ENCODE peak calls at places on chromosomes 2 and 18, in seven cellular contexts. One of them, this sample, is unnamed.

GRCh38 chr2:163338270-163338669 is 397.5 kb downstream of the FIGN start:
- DNase-seq in trophoblast cell: no peak
- DNase-seq in hepatocyte: no peak
- DNase-seq in mammary epithelial cell: no peak
- DNase-seq in H9: peak; percentile 42
- DNase-seq in endothelial cell of umbilical vein: no peak
- DNase-seq in OCI-LY7: no peak
- DNase-seq in this sample: no peak

GRCh38 chr18:21117385-21118135 is 5.9 kb upstream of the ROCK1 start:
- DNase-seq in hepatocyte: peak; percentile 31
- DNase-seq in OCI-LY7: no peak
- DNase-seq in trophoblast cell: peak; percentile 35
- DNase-seq in endothelial cell of umbilical vein: no peak
- DNase-seq in H9: no peak
- DNase-seq in mammary epithelial cell: no peak
- DNase-seq in this sample: peak; percentile 92

GRCh38 chr2:183248866-183249567 is 124.8 kb downstream of the NUP35 start:
- DNase-seq in OCI-LY7: peak; percentile 33
- DNase-seq in endothelial cell of umbilical vein: peak; percentile 71
- DNase-seq in hepatocyte: peak; percentile 47
- DNase-seq in H9: no peak
- DNase-seq in mammary epithelial cell: peak; percentile 42
- DNase-seq in trophoblast cell: peak; percentile 65
- DNase-seq in this sample: peak; percentile 54

GRCh38 chr2:174524525-174524924 is 37.7 kb upstream of the GPR155 start:
- DNase-seq in mammary epithelial cell: no peak
- DNase-seq in H9: no peak
- DNase-seq in hepatocyte: no peak
- DNase-seq in OCI-LY7: no peak
- DNase-seq in trophoblast cell: no peak
- DNase-seq in endothelial cell of umbilical vein: no peak
- DNase-seq in this sample: no peak

GRCh38 chr2:25361261-25362048 is 19.7 kb upstream of the DNMT3A start:
- DNase-seq in H9: no peak
- DNase-seq in endothelial cell of umbilical vein: no peak
- DNase-seq in mammary epithelial cell: no peak
- DNase-seq in trophoblast cell: no peak
- DNase-seq in hepatocyte: no peak
- DNase-seq in OCI-LY7: no peak
- DNase-seq in this sample: no peak

GRCh38 chr2:230128943-230129342 is 60.2 kb upstream of the SLC16A14 start:
- DNase-seq in mammary epithelial cell: no peak
- DNase-seq in trophoblast cell: peak; percentile 72
- DNase-seq in H9: no peak
- DNase-seq in OCI-LY7: no peak
- DNase-seq in hepatocyte: no peak
- DNase-seq in endothelial cell of umbilical vein: no peak
- DNase-seq in this sample: peak; percentile 62

GRCh38 chr2:127643698-127644660 is 2.0 kb upstream of the GPR17 start:
- DNase-seq in hepatocyte: no peak
- DNase-seq in trophoblast cell: no peak
- DNase-seq in OCI-LY7: no peak
- DNase-seq in H9: no peak
- DNase-seq in endothelial cell of umbilical vein: no peak
- DNase-seq in mammary epithelial cell: no peak
- DNase-seq in this sample: no peak

GRCh38 chr2:120991401-120991800 is 255.7 kb downstream of the GLI2 start:
- DNase-seq in H9: no peak
- DNase-seq in OCI-LY7: no peak
- DNase-seq in endothelial cell of umbilical vein: no peak
- DNase-seq in hepatocyte: no peak
- DNase-seq in mammary epithelial cell: no peak
- DNase-seq in trophoblast cell: no peak
- DNase-seq in this sample: no peak

GRCh38 chr2:227234432-227234831 is 70.0 kb downstream of the COL4A3 start:
- DNase-seq in OCI-LY7: no peak
- DNase-seq in mammary epithelial cell: no peak
- DNase-seq in endothelial cell of umbilical vein: no peak
- DNase-seq in H9: no peak
- DNase-seq in trophoblast cell: no peak
- DNase-seq in hepatocyte: no peak
- DNase-seq in this sample: peak; percentile 12

DNA sequence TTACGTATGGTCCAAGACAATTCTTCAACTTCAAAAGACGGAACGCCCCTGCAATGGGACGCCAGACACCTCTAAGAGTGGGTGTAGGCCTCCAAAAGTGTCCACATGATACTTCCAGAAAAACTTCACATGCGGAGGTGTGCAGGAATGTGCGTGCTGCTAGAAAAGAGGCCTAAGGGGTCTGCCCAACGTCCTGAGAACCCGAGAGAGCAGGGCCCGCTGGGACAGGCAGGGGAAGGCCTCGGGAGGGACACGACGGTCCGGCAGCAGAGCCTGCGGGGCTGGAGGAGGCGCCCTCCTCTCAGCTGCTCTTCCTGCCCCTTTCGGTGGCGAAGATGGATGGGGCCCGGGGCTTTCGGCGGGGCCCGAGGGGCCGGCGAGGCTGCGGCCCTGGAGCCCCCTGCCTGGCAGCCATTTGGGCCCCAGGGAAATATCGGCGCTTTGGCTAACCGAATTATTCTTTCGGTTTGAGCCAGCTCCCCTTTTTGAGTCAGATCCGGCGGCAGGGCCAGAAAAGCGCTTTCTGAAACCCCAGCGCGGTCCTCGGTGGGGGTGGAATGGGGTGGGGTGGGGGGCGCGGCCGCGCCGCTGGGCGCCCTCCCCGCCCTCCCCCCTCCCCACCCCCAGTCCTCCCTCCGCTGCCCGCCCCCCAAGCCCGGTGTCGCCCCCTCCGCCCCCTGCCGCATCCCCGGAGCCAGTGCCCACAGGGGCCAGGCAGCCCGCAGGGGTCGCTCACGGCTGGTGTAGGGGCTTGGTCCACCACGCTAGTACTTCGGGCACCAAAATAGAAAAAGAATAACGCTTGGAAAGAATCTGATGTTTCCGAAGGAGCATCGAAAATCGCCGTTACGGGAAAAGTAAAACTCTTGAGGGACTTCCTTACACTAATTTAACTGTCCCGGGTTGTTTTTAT is 9.2 kb upstream of the ARID5A start:
- DNase-seq in H9: peak; percentile 61
- DNase-seq in endothelial cell of umbilical vein: peak; percentile 58
- DNase-seq in hepatocyte: peak; percentile 65
- DNase-seq in OCI-LY7: no peak
- DNase-seq in trophoblast cell: no peak
- DNase-seq in mammary epithelial cell: no peak
- DNase-seq in this sample: peak; percentile 77
- H3K4me2 ChIP-seq in H9: peak overlapping the region; percentile 50
- H3K4me2 ChIP-seq in endothelial cell of umbilical vein: peak overlapping the region; percentile 80
- H3K4me2 ChIP-seq in hepatocyte: peak overlapping the region; percentile 92
- H3K4me2 ChIP-seq in OCI-LY7: no peak overlapping the region
- H3K4me2 ChIP-seq in trophoblast cell: peak overlapping the region; percentile 6
- H3K4me2 ChIP-seq in mammary epithelial cell: peak overlapping the region; percentile 96
- H3K4me2 ChIP-seq in this sample: peak overlapping the region; percentile 90

DNA sequence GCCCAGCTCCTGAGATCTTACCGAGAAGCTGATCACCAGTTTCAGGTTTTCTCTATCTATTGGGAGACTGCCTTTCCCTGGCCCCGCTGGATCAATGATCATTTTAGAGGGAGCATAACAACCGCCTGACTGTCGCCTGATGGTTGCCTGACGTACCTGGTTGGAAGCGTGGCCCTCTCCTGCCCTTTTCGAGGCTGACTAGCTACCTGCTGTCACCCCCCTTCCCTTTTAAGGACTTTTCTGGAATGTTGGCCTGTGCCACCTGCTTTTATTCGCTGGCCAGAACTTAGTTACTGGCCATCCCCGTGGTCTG is 562 bp upstream of the MFSD2B start:
- DNase-seq in trophoblast cell: no peak
- DNase-seq in mammary epithelial cell: no peak
- DNase-seq in endothelial cell of umbilical vein: no peak
- DNase-seq in hepatocyte: no peak
- DNase-seq in OCI-LY7: no peak
- DNase-seq in H9: no peak
- DNase-seq in this sample: no peak
- H2AFZ ChIP-seq in trophoblast cell: no peak overlapping the region
- H2AFZ ChIP-seq in mammary epithelial cell: peak overlapping the region; percentile 61
- H2AFZ ChIP-seq in endothelial cell of umbilical vein: peak overlapping the region; percentile 88
- H2AFZ ChIP-seq in hepatocyte: no peak overlapping the region
- H2AFZ ChIP-seq in OCI-LY7: no peak overlapping the region
- H2AFZ ChIP-seq in H9: no peak overlapping the region
- H2AFZ ChIP-seq in this sample: peak overlapping the region; percentile 64

GRCh38 chr2:191386938-191387536 is 141.8 kb downstream of the MYO1B start:
- DNase-seq in mammary epithelial cell: peak; percentile 56
- DNase-seq in hepatocyte: no peak
- DNase-seq in trophoblast cell: peak; percentile 67
- DNase-seq in OCI-LY7: no peak
- DNase-seq in endothelial cell of umbilical vein: peak; percentile 53
- DNase-seq in H9: no peak
- DNase-seq in this sample: peak; percentile 87
- H3K4me2 ChIP-seq in mammary epithelial cell: no peak overlapping the region
- H3K4me2 ChIP-seq in hepatocyte: no peak overlapping the region
- H3K4me2 ChIP-seq in trophoblast cell: no peak overlapping the region
- H3K4me2 ChIP-seq in OCI-LY7: no peak overlapping the region
- H3K4me2 ChIP-seq in endothelial cell of umbilical vein: peak overlapping the region; percentile 63
- H3K4me2 ChIP-seq in H9: no peak overlapping the region
- H3K4me2 ChIP-seq in this sample: peak overlapping the region; percentile 54

GRCh38 chr2:216217904-216218260 is 108.7 kb downstream of the XRCC5 start:
- DNase-seq in OCI-LY7: no peak
- DNase-seq in H9: no peak
- DNase-seq in hepatocyte: no peak
- DNase-seq in trophoblast cell: no peak
- DNase-seq in endothelial cell of umbilical vein: no peak
- DNase-seq in mammary epithelial cell: no peak
- DNase-seq in this sample: no peak
- H2AFZ ChIP-seq in OCI-LY7: no peak overlapping the region
- H2AFZ ChIP-seq in H9: no peak overlapping the region
- H2AFZ ChIP-seq in hepatocyte: no peak overlapping the region
- H2AFZ ChIP-seq in trophoblast cell: no peak overlapping the region
- H2AFZ ChIP-seq in endothelial cell of umbilical vein: no peak overlapping the region
- H2AFZ ChIP-seq in mammary epithelial cell: no peak overlapping the region
- H2AFZ ChIP-seq in this sample: no peak overlapping the region

DNA sequence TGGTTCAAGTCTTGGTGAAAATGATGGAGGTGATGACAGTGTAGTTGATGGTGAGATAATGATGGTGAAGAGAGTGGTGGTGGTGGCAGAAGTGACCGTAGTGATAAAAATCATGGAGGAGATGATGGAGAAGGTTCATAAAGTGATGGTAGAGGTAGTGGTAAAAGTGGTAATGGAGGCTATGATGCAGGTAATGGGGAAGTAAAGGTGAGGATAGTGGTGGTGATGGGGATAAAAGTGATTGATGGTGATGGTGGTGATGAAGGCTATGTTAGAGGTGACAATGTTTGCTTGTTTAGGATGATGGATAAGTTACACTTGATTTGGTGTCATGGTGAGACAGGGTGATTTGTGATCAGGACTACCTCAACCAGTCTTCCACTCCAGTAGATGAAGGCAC is 268.9 kb downstream of the DYSF start:
- DNase-seq in endothelial cell of umbilical vein: no peak
- DNase-seq in mammary epithelial cell: no peak
- DNase-seq in hepatocyte: no peak
- DNase-seq in OCI-LY7: no peak
- DNase-seq in trophoblast cell: no peak
- DNase-seq in H9: no peak
- DNase-seq in this sample: no peak
- H3K4me2 ChIP-seq in endothelial cell of umbilical vein: no peak overlapping the region
- H3K4me2 ChIP-seq in mammary epithelial cell: no peak overlapping the region
- H3K4me2 ChIP-seq in hepatocyte: no peak overlapping the region
- H3K4me2 ChIP-seq in OCI-LY7: no peak overlapping the region
- H3K4me2 ChIP-seq in trophoblast cell: no peak overlapping the region
- H3K4me2 ChIP-seq in H9: no peak overlapping the region
- H3K4me2 ChIP-seq in this sample: no peak overlapping the region

DNA sequence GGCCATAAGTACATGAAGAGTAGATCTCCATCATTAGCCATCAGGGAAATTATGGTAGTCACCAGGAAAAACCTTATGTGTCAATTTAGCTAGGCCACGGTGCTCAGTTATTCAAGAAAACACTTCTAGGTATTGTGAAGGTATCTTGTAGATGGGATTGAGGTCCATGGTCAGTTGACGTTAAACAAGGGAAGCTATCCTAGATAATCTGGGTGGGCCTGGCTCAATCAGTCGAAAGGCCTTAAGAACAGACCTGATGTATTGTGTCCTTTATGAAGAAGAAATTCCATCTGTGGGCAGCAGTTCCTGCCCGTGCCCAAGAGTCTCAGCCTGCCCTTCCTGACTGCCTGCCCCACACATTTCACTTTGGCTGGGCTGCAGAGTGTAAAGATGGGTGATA is 16.7 kb upstream of the CNGA3 start:
- DNase-seq in endothelial cell of umbilical vein: no peak
- DNase-seq in OCI-LY7: no peak
- DNase-seq in trophoblast cell: no peak
- DNase-seq in H9: no peak
- DNase-seq in mammary epithelial cell: no peak
- DNase-seq in hepatocyte: no peak
- DNase-seq in this sample: no peak
- H2AFZ ChIP-seq in endothelial cell of umbilical vein: no peak overlapping the region
- H2AFZ ChIP-seq in OCI-LY7: no peak overlapping the region
- H2AFZ ChIP-seq in trophoblast cell: no peak overlapping the region
- H2AFZ ChIP-seq in H9: no peak overlapping the region
- H2AFZ ChIP-seq in mammary epithelial cell: no peak overlapping the region
- H2AFZ ChIP-seq in hepatocyte: no peak overlapping the region
- H2AFZ ChIP-seq in this sample: no peak overlapping the region

GRCh38 chr2:68411397-68412126 is 46.5 kb downstream of the PLEK start:
- DNase-seq in OCI-LY7: peak; percentile 91
- DNase-seq in hepatocyte: no peak
- DNase-seq in endothelial cell of umbilical vein: no peak
- DNase-seq in H9: no peak
- DNase-seq in trophoblast cell: peak; percentile 12
- DNase-seq in mammary epithelial cell: no peak
- DNase-seq in this sample: no peak
- H3K4me2 ChIP-seq in OCI-LY7: peak overlapping the region; percentile 77
- H3K4me2 ChIP-seq in hepatocyte: no peak overlapping the region
- H3K4me2 ChIP-seq in endothelial cell of umbilical vein: no peak overlapping the region
- H3K4me2 ChIP-seq in H9: no peak overlapping the region
- H3K4me2 ChIP-seq in trophoblast cell: no peak overlapping the region
- H3K4me2 ChIP-seq in mammary epithelial cell: no peak overlapping the region
- H3K4me2 ChIP-seq in this sample: no peak overlapping the region

DNA sequence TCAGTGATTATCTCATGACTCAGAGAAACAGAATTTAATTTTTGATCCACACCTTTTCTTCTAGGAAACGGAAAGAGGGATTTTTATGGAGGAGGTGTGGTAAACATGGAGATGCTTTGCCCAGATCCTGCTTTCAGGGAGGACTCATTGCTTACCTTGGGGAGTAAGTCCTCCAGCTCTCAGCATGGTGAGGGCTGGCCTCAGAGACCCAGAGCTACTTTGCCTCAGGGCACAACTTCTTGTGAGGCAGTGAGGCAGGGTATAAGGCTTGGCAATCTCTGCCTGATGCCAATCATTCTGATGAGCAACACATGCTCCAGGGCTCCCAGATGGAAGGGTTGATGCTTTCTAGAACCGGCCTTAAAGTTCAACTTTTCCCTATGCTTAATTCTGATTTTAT is 189.9 kb upstream of the DCC start:
- DNase-seq in hepatocyte: no peak
- DNase-seq in endothelial cell of umbilical vein: no peak
- DNase-seq in OCI-LY7: no peak
- DNase-seq in mammary epithelial cell: peak; percentile 55
- DNase-seq in H9: no peak
- DNase-seq in trophoblast cell: no peak
- DNase-seq in this sample: no peak
- H2AFZ ChIP-seq in hepatocyte: no peak overlapping the region
- H2AFZ ChIP-seq in endothelial cell of umbilical vein: no peak overlapping the region
- H2AFZ ChIP-seq in OCI-LY7: no peak overlapping the region
- H2AFZ ChIP-seq in mammary epithelial cell: peak overlapping the region; percentile 71
- H2AFZ ChIP-seq in H9: no peak overlapping the region
- H2AFZ ChIP-seq in trophoblast cell: no peak overlapping the region
- H2AFZ ChIP-seq in this sample: no peak overlapping the region

This sample was measured in GM23248.